ENCODE peak calls at places on chromosomes 16 and 17, in six cellular contexts. M is Calu3, G is Peyer's patch, Q is lower leg skin, Z is NB4, H is brain microvascular endothelial cell. L is an unnamed sample.

GRCh38 chr16:71432906-71433305 is 8.9 kb downstream of the TLE7 start:
- DNase-seq in M (no peak), G (no peak), Q (no peak), Z (no peak), H (no peak), L (no peak)

GRCh38 chr17:34579017-34579946 is at the start of gene TMEM132E:
- DNase-seq in M (peak; percentile 34), G (peak; percentile 54), Q (no peak), Z (no peak), H (no peak), L (no peak)

GRCh38 chr16:85554791-85555548 is 58.2 kb upstream of the GSE1 start:
- DNase-seq in M (peak; percentile 44), G (no peak), Q (no peak), Z (peak; percentile 83), H (peak; percentile 55), L (no peak)

GRCh38 chr16:88886915-88887521 is 20.6 kb upstream of the PABPN1L start:
- DNase-seq in M (no peak), G (peak; percentile 61), Q (no peak), Z (no peak), H (no peak), L (no peak)

GRCh38 chr17:3947318-3947810 is 16.9 kb downstream of the ATP2A3 start:
- DNase-seq in M (no peak), G (no peak), Q (no peak), Z (no peak), H (no peak), L (no peak)

GRCh38 chr16:27286446-27286845 is 17.9 kb upstream of the NSMCE1 start:
- DNase-seq in M (peak; percentile 57), G (no peak), Q (no peak), Z (no peak), H (peak; percentile 93), L (peak; percentile 75)

GRCh38 chr16:15961060-15961511 is 11.7 kb downstream of the ABCC1 start:
- DNase-seq in M (no peak), G (no peak), Q (no peak), Z (no peak), H (no peak), L (no peak)

GRCh38 chr16:88721815-88722755 is 15.8 kb downstream of the CTU2 start:
- DNase-seq in M (no peak), G (no peak), Q (no peak), Z (no peak), H (no peak), L (no peak)

GRCh38 chr17:81553616-81554181 is 1.5 kb upstream of the FAAP100 start:
- DNase-seq in M (peak; percentile 33), G (no peak), Q (peak; percentile 28), Z (peak; percentile 67), H (peak; percentile 88), L (peak; percentile 87)

GRCh38 chr16:30535106-30535776 is 583 bp upstream of the ZNF747 start:
- DNase-seq in M (no peak), G (no peak), Q (no peak), Z (no peak), H (peak; percentile 1), L (no peak)

GRCh38 chr17:7889166-7889584 is 586 bp downstream of the CHD3 start:
- DNase-seq in M (peak; percentile 93), G (peak; percentile 92), Q (peak; percentile 88), Z (no peak), H (peak; percentile 70), L (peak; percentile 96)

GRCh38 chr16:54512461-54512860 is 225.9 kb upstream of the IRX3 start:
- DNase-seq in M (no peak), G (no peak), Q (no peak), Z (no peak), H (no peak), L (no peak)

GRCh38 chr17:1241904-1242303 is 28.3 kb upstream of the BHLHA9 start:
- DNase-seq in M (no peak), G (no peak), Q (peak; percentile 80), Z (no peak), H (peak; percentile 47), L (no peak)

GRCh38 chr17:77182205-77182604 is 41.4 kb downstream of the SEC14L1 start:
- DNase-seq in M (no peak), G (no peak), Q (no peak), Z (peak; percentile 70), H (no peak), L (no peak)

GRCh38 chr17:77124192-77124908 is 16.4 kb upstream of the SEC14L1 start:
- DNase-seq in M (peak; percentile 43), G (no peak), Q (no peak), Z (no peak), H (peak; percentile 94), L (no peak)

GRCh38 chr16:62954144-62955032 is 918.1 kb upstream of the CDH8 start:
- DNase-seq in M (no peak), G (no peak), Q (no peak), Z (no peak), H (no peak), L (no peak)

GRCh38 chr16:31143036-31143888 is 6.6 kb downstream of the PRSS36 start:
- DNase-seq in M (no peak), G (no peak), Q (no peak), Z (no peak), H (no peak), L (no peak)

GRCh38 chr16:75647138-75647491 is 350 bp downstream of the KARS1 start:
- DNase-seq in M (no peak), G (no peak), Q (no peak), Z (no peak), H (no peak), L (no peak)

GRCh38 chr16:86740298-86740697 is 161.9 kb downstream of the FOXL1 start:
- DNase-seq in M (no peak), G (no peak), Q (no peak), Z (no peak), H (no peak), L (no peak)

GRCh38 chr17:59439261-59439660 is 107.8 kb downstream of the YPEL2 start:
- DNase-seq in M (no peak), G (no peak), Q (no peak), Z (no peak), H (no peak), L (no peak)

GRCh38 chr17:2171725-2172446 is 117.0 kb downstream of the HIC1 start:
- DNase-seq in M (no peak), G (no peak), Q (peak; percentile 57), Z (no peak), H (peak; percentile 97), L (no peak)

GRCh38 chr16:71568541-71568940 is 8.4 kb downstream of the TAT start:
- DNase-seq in M (no peak), G (no peak), Q (no peak), Z (no peak), H (no peak), L (no peak)

GRCh38 chr17:61392679-61393078 is 7.0 kb upstream of the TBX2 start:
- DNase-seq in M (no peak), G (no peak), Q (no peak), Z (no peak), H (no peak), L (no peak)

GRCh38 chr17:61394630-61395408 is 4.8 kb upstream of the TBX2 start:
- DNase-seq in M (no peak), G (no peak), Q (no peak), Z (no peak), H (no peak), L (no peak)

GRCh38 chr17:61393904-61394629 is 5.6 kb upstream of the TBX2 start:
- DNase-seq in M (no peak), G (no peak), Q (no peak), Z (no peak), H (no peak), L (no peak)

GRCh38 chr17:61391595-61392291 is 7.9 kb upstream of the TBX2 start:
- DNase-seq in M (no peak), G (no peak), Q (no peak), Z (no peak), H (no peak), L (no peak)

GRCh38 chr17:61393550-61393903 is 6.1 kb upstream of the TBX2 start:
- DNase-seq in M (peak; percentile 41), G (no peak), Q (no peak), Z (no peak), H (no peak), L (no peak)
- TF ChIP-seq CTCF in M (no peak), G (no peak), Q (no peak), Z (peak; percentile 28), H (peak; percentile 61), L (peak; percentile 23)

DNA sequence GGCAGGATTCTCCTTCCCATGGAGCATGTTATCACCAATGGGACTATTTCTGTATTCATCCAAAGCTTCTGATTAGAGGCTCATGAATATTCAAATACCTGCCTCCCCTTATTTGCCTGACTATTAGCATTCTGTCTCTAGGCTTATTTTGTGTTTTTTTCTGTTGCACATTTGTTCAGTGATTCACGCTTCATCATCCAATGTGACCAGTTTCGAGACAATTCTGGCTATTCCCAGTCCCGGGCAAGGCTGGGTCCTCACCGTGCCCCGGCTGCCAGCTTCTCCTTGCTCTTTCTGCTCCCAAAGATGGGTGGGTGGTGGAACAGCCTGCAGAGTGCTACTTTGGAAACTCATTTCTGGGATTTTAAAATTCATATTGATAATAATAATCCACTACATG is 117.1 kb upstream of the CDH13 start:
- DNase-seq in M (no peak), G (no peak), Q (no peak), Z (no peak), H (no peak), L (no peak)
- TF ChIP-seq CTCF in M (no peak), G (no peak), Q (no peak), Z (no peak), H (no peak), L (no peak)

GRCh38 chr17:43909537-43910231 is 2.3 kb upstream of the MPP2 start:
- DNase-seq in M (no peak), G (no peak), Q (no peak), Z (no peak), H (no peak), L (no peak)

GRCh38 chr17:43906951-43907424 is 348 bp downstream of the MPP2 start:
- DNase-seq in M (no peak), G (no peak), Q (no peak), Z (peak; percentile 39), H (no peak), L (no peak)

GRCh38 chr17:43907425-43907981 is at the start of gene MPP2:
- DNase-seq in M (peak; percentile 57), G (peak; percentile 69), Q (no peak), Z (peak; percentile 77), H (peak; percentile 35), L (peak; percentile 90)

GRCh38 chr17:43905985-43906852 is 1.1 kb downstream of the MPP2 start:
- DNase-seq in M (peak; percentile 59), G (no peak), Q (no peak), Z (peak; percentile 40), H (peak; percentile 16), L (no peak)

DNA sequence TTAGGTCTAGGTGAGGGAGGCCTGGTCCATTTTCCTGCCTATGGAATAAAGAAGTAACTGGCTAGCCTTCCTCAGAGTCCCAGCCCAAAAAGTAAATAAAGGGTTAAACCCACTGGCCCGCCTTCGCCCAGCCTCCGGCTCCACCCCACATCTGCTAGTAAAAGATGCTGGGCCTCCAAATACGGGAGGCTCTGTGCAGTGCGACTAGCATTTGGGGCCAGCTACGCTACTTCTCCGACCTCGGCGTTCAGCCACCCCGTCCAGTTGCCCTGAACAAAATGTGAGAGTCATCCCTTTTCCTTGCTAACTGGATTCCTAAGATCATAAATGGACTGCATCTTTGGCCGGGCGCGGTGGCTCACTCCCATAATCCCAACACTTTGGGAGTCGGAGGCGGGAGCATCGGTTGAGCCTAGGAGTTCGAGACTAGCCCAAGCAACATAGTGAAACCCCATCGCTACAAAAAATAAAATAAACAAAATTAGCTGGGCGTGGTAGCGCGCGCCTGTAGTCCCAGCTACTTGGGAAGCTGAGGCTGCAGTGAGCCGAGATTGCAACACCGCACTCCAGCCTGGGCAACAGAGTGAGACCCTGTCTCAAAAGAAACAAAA is 880 bp upstream of the MPP2 start:
- DNase-seq in M (peak; percentile 55), G (no peak), Q (peak; percentile 59), Z (peak; percentile 68), H (peak; percentile 51), L (no peak)
- TF ChIP-seq CTCF in M (no peak), G (no peak), Q (no peak), Z (no peak), H (no peak), L (no peak)

GRCh38 chr17:37614823-37615222 is 5.6 kb upstream of the SYNRG start:
- DNase-seq in M (no peak), G (no peak), Q (no peak), Z (no peak), H (no peak), L (no peak)
- TF ChIP-seq CTCF in M (no peak), G (no peak), Q (no peak), Z (no peak), H (no peak), L (no peak)

L was measured in osteocyte.